ENCODE peak calls at places on chromosomes 13 and 19, in five cellular contexts. U, F, D, C and S are unnamed samples.

GRCh38 chr19:13541554-13541953 is 35.3 kb upstream of the CACNA1A start:
- DNase-seq in F (no peak), C (no peak), U (no peak), D (no peak), S (no peak)

GRCh38 chr13:45231722-45232121 is 30.9 kb upstream of the KCTD4 start:
- DNase-seq in F (no peak), D (no peak), U (no peak), C (no peak), S (no peak)

GRCh38 chr13:51249767-51250741 is 27.9 kb downstream of the FAM124A start:
- DNase-seq in F (no peak), U (no peak), D (no peak), C (no peak), S (no peak)

GRCh38 chr13:90254437-90254836 is 1093.0 kb upstream of the MIR17HG start:
- DNase-seq in U (no peak), C (no peak), D (no peak), F (no peak), S (no peak)

GRCh38 chr13:65907656-65908441 is 1322.3 kb downstream of the PCDH9 start:
- DNase-seq in U (no peak), C (no peak), D (no peak), F (no peak), S (no peak)

GRCh38 chr19:1451916-1452801 is 2.2 kb downstream of the APC2 start:
- DNase-seq in D (peak; percentile 80), F (no peak), C (no peak), U (no peak), S (no peak)

GRCh38 chr19:8490395-8490760 is 12.1 kb downstream of the PRAM1 start:
- DNase-seq in D (no peak), F (no peak), C (peak; percentile 68), U (no peak), S (no peak)

GRCh38 chr19:30064021-30064699 is 122.1 kb downstream of the URI1 start:
- DNase-seq in F (no peak), U (no peak), D (no peak), C (peak; percentile 61), S (no peak)

GRCh38 chr13:106561551-106562170 is 6.3 kb downstream of the ARGLU1 start:
- DNase-seq in C (no peak), U (peak; percentile 52), F (no peak), D (no peak), S (no peak)

GRCh38 chr19:45352914-45353796 is 12.6 kb downstream of the KLC3 start:
- DNase-seq in C (no peak), D (no peak), F (no peak), U (no peak), S (no peak)

GRCh38 chr13:100694722-100695644 is 20.4 kb upstream of the TMTC4 start:
- DNase-seq in U (no peak), C (peak; percentile 60), F (no peak), D (peak; percentile 37), S (peak; percentile 22)

GRCh38 chr19:34316741-34317241 is 48.2 kb upstream of the GPI start:
- DNase-seq in U (no peak), F (no peak), D (no peak), C (no peak), S (no peak)

GRCh38 chr13:46951516-46951915 is 54.7 kb upstream of the HTR2A start:
- DNase-seq in D (no peak), F (no peak), U (no peak), C (no peak), S (no peak)

GRCh38 chr19:45547211-45547770 is 37.3 kb downstream of the OPA3 start:
- DNase-seq in D (no peak), U (no peak), F (no peak), C (no peak), S (no peak)

GRCh38 chr13:75258159-75258782 is 223.7 kb downstream of the TBC1D4 start:
- DNase-seq in F (no peak), D (no peak), C (no peak), U (no peak), S (no peak)

GRCh38 chr19:40580619-40581018 is 3.9 kb downstream of the SHKBP1 start:
- DNase-seq in D (no peak), F (no peak), U (no peak), C (peak; percentile 74), S (no peak)

GRCh38 chr19:37867831-37868230 is 38.6 kb downstream of the WDR87 start:
- DNase-seq in D (no peak), C (no peak), U (no peak), F (no peak), S (no peak)

GRCh38 chr19:34851277-34851804 is 75.4 kb upstream of the ZNF30 start:
- DNase-seq in U (no peak), D (no peak), F (no peak), C (no peak), S (peak; percentile 40)

GRCh38 chr13:110716235-110716505 is 2.7 kb downstream of the ING1 start:
- DNase-seq in C (no peak), F (no peak), D (peak; percentile 52), U (no peak), S (no peak)

GRCh38 chr19:14554382-14554812 is 17.5 kb downstream of the NDUFB7 start:
- DNase-seq in U (no peak), F (no peak), D (peak; percentile 25), C (no peak), S (no peak)

GRCh38 chr19:31256601-31256990 is 92.6 kb downstream of the TSHZ3 start:
- DNase-seq in D (no peak), U (no peak), F (no peak), C (no peak), S (no peak)

GRCh38 chr19:47660435-47660832 is 51.5 kb downstream of the BICRA start:
- DNase-seq in F (no peak), C (no peak), U (no peak), D (no peak), S (peak; percentile 61)

GRCh38 chr13:36665630-36666029 is 8.2 kb upstream of the SERTM1 start:
- DNase-seq in C (no peak), U (no peak), F (no peak), D (no peak), S (no peak)